ENCODE peak calls at places on chromosome 21, in four cellular contexts. M is esophagus muscularis mucosa, T is K562, C is thyroid gland. O is an unnamed sample.

GRCh38 chr21:24290151-24290833 is 1317.0 kb downstream of the MRPL39 start:
- DNase-seq in M (no peak), T (no peak), C (no peak), O (no peak)

GRCh38 chr21:46083271-46084040 is 14.5 kb upstream of the COL6A2 start:
- DNase-seq in M (peak), T (peak), C (no peak), O (no peak)

GRCh38 chr21:14942801-14943490 is 121.9 kb downstream of the NRIP1 start:
- DNase-seq in M (no peak), T (no peak), C (no peak), O (no peak)

GRCh38 chr21:33821580-33822322 is 93.9 kb downstream of the ATP5PO start:
- DNase-seq in M (peak), T (no peak), C (peak), O (no peak)

GRCh38 chr21:26070822-26071425 is 99.6 kb downstream of the APP start:
- DNase-seq in M (no peak), T (no peak), C (peak), O (no peak)

GRCh38 chr21:32386195-32386870 is 6.5 kb downstream of the URB1 start:
- DNase-seq in M (no peak), T (no peak), C (no peak), O (no peak)

GRCh38 chr21:18840239-18840638 is 436.7 kb upstream of the TMPRSS15 start:
- DNase-seq in M (no peak), T (no peak), C (no peak), O (no peak)

GRCh38 chr21:31360717-31361116 is 16.7 kb upstream of the TIAM1 start:
- DNase-seq in M (no peak), T (no peak), C (no peak), O (no peak)

GRCh38 chr21:30839304-30839703 is 9.7 kb upstream of the KRTAP7-1 start:
- DNase-seq in M (no peak), T (peak), C (no peak), O (peak)

GRCh38 chr21:39349211-39350093 is 564 bp upstream of the HMGN1 start:
- DNase-seq in M (peak), T (peak), C (peak), O (peak)
- TF ChIP-seq POLR2A in M (no peak), T (peak), C (no peak), O (no peak)

GRCh38 chr21:41560701-41561158 is 52.8 kb upstream of the TMPRSS2 start:
- DNase-seq in M (no peak), T (no peak), C (no peak), O (no peak)
- TF ChIP-seq POLR2A in M (no peak), T (no peak), C (no peak), O (no peak)

GRCh38 chr21:38455403-38455802 is 42.9 kb downstream of the ERG start:
- DNase-seq in M (no peak), T (no peak), C (no peak), O (no peak)
- TF ChIP-seq POLR2A in M (no peak), T (no peak), C (no peak), O (no peak)

GRCh38 chr21:45074048-45074817 is at the start of gene ADARB1:
- DNase-seq in M (no peak), T (peak), C (peak), O (peak)
- TF ChIP-seq POLR2A in M (no peak), T (peak), C (no peak), O (peak)

DNA sequence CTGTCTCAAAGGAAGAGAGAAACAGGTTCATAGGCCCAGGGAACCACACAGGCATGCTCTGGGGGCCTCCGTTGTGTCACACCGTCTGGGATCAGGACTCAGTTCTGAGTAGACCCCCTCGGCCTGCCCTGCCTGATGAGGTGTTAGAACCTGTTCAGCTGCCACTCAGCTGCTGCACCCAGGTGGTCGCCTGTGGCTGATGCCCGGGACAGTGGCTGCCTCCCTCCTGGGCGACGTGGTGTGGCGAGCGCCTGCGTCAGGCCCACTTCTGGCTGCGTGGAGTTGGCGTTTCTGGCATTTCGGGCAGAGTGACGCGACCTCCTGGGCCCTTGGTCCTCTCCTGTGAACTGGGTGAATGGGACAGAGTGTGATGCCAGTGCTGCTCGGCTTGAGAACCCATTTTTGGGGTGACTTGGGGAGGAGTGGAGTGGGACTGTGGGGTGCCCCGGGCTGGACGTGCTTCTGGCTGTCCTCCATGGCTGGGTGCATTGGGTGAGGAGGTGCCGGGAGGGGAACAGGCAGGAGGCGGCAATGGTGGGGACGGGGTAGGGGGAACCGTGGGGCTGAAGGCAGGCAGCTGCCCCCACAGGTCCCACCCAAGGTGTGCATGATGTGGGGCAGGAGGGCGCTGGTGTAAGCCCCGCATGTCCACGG is 10.8 kb downstream of the CFAP410 start:
- DNase-seq in M (no peak), T (no peak), C (no peak), O (no peak)
- TF ChIP-seq POLR2A in M (no peak), T (peak), C (no peak), O (no peak)

DNA sequence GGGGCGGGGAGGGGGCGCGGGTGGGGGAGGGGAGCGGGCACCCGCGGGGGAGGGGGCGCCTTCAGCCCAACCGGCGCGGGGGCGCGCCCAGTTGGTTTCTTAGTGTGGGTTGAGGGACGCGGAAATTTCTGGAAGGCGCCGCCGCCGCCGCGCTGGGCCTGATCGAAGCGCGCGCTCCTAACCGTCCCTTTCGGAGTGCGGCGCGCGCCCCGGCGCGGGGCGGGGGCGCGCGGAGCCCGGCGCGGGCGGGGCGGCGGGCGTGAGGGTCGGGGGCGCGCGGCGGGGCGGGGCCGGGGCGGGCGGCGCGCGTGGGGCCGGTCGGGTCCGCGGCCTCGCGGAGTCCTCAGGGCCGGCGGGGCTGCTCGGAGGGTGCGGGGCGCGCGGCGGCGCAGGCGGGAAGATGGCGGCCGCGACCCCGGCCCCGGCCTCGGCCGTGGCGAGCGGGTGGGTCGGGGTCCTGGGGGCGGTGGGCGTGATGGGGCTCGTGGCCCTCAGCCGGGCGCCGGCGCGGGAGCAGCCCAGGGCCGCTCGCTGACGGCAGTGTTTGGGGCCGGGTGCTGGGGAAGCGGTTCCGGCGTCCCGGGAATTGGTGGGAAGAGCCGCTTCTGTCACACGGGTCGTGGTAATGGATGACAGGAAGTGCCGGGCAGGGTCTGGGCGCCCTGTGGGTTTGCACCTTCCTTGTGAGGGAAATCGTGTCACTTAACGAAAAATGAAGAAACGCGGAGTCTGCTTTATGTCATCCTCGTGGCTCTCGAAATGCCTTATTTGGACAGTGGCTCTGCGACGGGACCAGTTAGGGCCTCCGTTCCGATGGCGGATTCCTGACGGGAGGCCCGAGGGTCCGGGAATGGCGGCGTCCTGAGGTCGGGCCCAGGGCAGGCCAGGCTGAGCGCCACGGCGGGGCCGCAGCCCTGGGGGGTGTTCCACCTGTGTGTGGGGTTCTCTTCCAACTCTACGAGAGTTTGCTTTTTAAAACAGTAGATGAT is 764 bp downstream of the PKNOX1 start:
- DNase-seq in M (no peak), T (peak), C (peak), O (peak)
- TF ChIP-seq POLR2A in M (no peak), T (peak), C (no peak), O (peak)

DNA sequence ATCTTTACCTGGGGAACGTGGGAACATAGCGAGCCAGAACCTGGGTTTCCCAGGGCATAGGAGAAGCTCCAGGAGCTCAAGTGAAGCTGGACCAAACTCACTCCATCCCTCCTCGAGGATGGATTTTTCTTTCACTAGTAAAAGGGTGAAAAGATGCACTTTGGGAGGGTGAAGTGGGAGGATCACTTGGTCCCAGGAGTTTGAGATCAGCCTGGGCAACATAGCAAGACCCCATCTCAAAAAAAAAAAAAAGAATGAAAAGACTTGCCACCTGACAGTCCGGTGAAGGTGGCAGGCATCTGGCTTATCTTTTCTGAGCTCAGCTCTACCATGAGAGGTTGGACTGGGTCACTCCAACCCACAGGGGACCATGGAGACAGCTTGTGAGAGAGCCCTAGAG is 42.3 kb downstream of the CHAF1B start:
- DNase-seq in M (no peak), T (no peak), C (no peak), O (no peak)
- TF ChIP-seq POLR2A in M (no peak), T (no peak), C (no peak), O (no peak)

GRCh38 chr21:37368536-37369279 is 2.1 kb downstream of the DYRK1A start:
- DNase-seq in M (no peak), T (no peak), C (no peak), O (no peak)
- TF ChIP-seq POLR2A in M (no peak), T (no peak), C (no peak), O (no peak)